ENCODE peak calls at places on chromosome 11, in nine cellular contexts. One of them, this sample, is unnamed.
A peak's percentile ranks its signal among the peaks of the same experiment; 100 is the strongest.

GRCh38 chr11:117834838-117835443 is 10.4 kb upstream of the FXYD2 start:
- DNase-seq in colonic mucosa: peak; percentile 16
- DNase-seq in tibial artery: peak; percentile 39
- DNase-seq in spleen: no peak
- DNase-seq in GM06990: no peak
- DNase-seq in CD4-positive, CD25-positive, alpha-beta regulatory T cell: no peak
- DNase-seq in heart left ventricle: no peak
- DNase-seq in NB4: peak; percentile 45
- DNase-seq in A549: no peak
- DNase-seq in this sample: no peak

GRCh38 chr11:55732936-55733335 is 40.3 kb upstream of the OR5D13 start:
- DNase-seq in colonic mucosa: no peak
- DNase-seq in tibial artery: no peak
- DNase-seq in spleen: no peak
- DNase-seq in GM06990: no peak
- DNase-seq in CD4-positive, CD25-positive, alpha-beta regulatory T cell: no peak
- DNase-seq in heart left ventricle: no peak
- DNase-seq in NB4: peak; percentile 15
- DNase-seq in A549: no peak
- DNase-seq in this sample: no peak

GRCh38 chr11:35567737-35568465 is 42.5 kb upstream of the PAMR1 start:
- DNase-seq in colonic mucosa: no peak
- DNase-seq in tibial artery: no peak
- DNase-seq in spleen: no peak
- DNase-seq in GM06990: no peak
- DNase-seq in CD4-positive, CD25-positive, alpha-beta regulatory T cell: no peak
- DNase-seq in heart left ventricle: no peak
- DNase-seq in NB4: no peak
- DNase-seq in A549: peak; percentile 17
- DNase-seq in this sample: no peak

GRCh38 chr11:108221401-108221800 is 1.0 kb downstream of the NPAT start:
- DNase-seq in colonic mucosa: no peak
- DNase-seq in tibial artery: no peak
- DNase-seq in spleen: no peak
- DNase-seq in GM06990: no peak
- DNase-seq in CD4-positive, CD25-positive, alpha-beta regulatory T cell: peak; percentile 56
- DNase-seq in heart left ventricle: no peak
- DNase-seq in NB4: peak; percentile 28
- DNase-seq in A549: no peak
- DNase-seq in this sample: no peak

GRCh38 chr11:74418509-74418895 is 20.3 kb upstream of the PGM2L1 start:
- DNase-seq in colonic mucosa: no peak
- DNase-seq in tibial artery: no peak
- DNase-seq in spleen: no peak
- DNase-seq in GM06990: no peak
- DNase-seq in CD4-positive, CD25-positive, alpha-beta regulatory T cell: no peak
- DNase-seq in heart left ventricle: no peak
- DNase-seq in NB4: peak; percentile 35
- DNase-seq in A549: peak; percentile 64
- DNase-seq in this sample: no peak

GRCh38 chr11:125369808-125370207 is 126.3 kb downstream of the FEZ1 start:
- DNase-seq in colonic mucosa: no peak
- DNase-seq in tibial artery: no peak
- DNase-seq in spleen: no peak
- DNase-seq in GM06990: no peak
- DNase-seq in CD4-positive, CD25-positive, alpha-beta regulatory T cell: no peak
- DNase-seq in heart left ventricle: no peak
- DNase-seq in NB4: no peak
- DNase-seq in A549: no peak
- DNase-seq in this sample: no peak

GRCh38 chr11:71447791-71448256 is 369 bp downstream of the DHCR7 start:
- DNase-seq in colonic mucosa: peak; percentile 34
- DNase-seq in tibial artery: no peak
- DNase-seq in spleen: peak; percentile 93
- DNase-seq in GM06990: peak; percentile 31
- DNase-seq in CD4-positive, CD25-positive, alpha-beta regulatory T cell: peak; percentile 28
- DNase-seq in heart left ventricle: peak; percentile 53
- DNase-seq in NB4: peak; percentile 44
- DNase-seq in A549: no peak
- DNase-seq in this sample: no peak

GRCh38 chr11:79331251-79331901 is 109.5 kb downstream of the TENM4 start:
- DNase-seq in colonic mucosa: no peak
- DNase-seq in tibial artery: no peak
- DNase-seq in spleen: no peak
- DNase-seq in GM06990: no peak
- DNase-seq in CD4-positive, CD25-positive, alpha-beta regulatory T cell: no peak
- DNase-seq in heart left ventricle: no peak
- DNase-seq in NB4: no peak
- DNase-seq in A549: no peak
- DNase-seq in this sample: no peak

GRCh38 chr11:7278314-7278917 is 26.7 kb downstream of the SYT9 start:
- DNase-seq in colonic mucosa: no peak
- DNase-seq in tibial artery: no peak
- DNase-seq in spleen: no peak
- DNase-seq in GM06990: no peak
- DNase-seq in CD4-positive, CD25-positive, alpha-beta regulatory T cell: peak; percentile 18
- DNase-seq in heart left ventricle: no peak
- DNase-seq in NB4: peak; percentile 36
- DNase-seq in A549: peak; percentile 42
- DNase-seq in this sample: no peak

GRCh38 chr11:29173660-29174062 is 843.2 kb downstream of the KCNA4 start:
- DNase-seq in colonic mucosa: no peak
- DNase-seq in tibial artery: no peak
- DNase-seq in spleen: no peak
- DNase-seq in GM06990: no peak
- DNase-seq in CD4-positive, CD25-positive, alpha-beta regulatory T cell: no peak
- DNase-seq in heart left ventricle: no peak
- DNase-seq in NB4: no peak
- DNase-seq in A549: peak; percentile 78
- DNase-seq in this sample: no peak

GRCh38 chr11:10439924-10440323 is 15.1 kb upstream of the AMPD3 start:
- DNase-seq in colonic mucosa: no peak
- DNase-seq in tibial artery: no peak
- DNase-seq in spleen: no peak
- DNase-seq in GM06990: no peak
- DNase-seq in CD4-positive, CD25-positive, alpha-beta regulatory T cell: no peak
- DNase-seq in heart left ventricle: no peak
- DNase-seq in NB4: no peak
- DNase-seq in A549: no peak
- DNase-seq in this sample: no peak

GRCh38 chr11:126039485-126040271 is 23.0 kb downstream of the CDON start:
- DNase-seq in colonic mucosa: no peak
- DNase-seq in tibial artery: no peak
- DNase-seq in spleen: no peak
- DNase-seq in GM06990: no peak
- DNase-seq in CD4-positive, CD25-positive, alpha-beta regulatory T cell: no peak
- DNase-seq in heart left ventricle: no peak
- DNase-seq in NB4: no peak
- DNase-seq in A549: no peak
- DNase-seq in this sample: no peak

GRCh38 chr11:125431481-125431880 is 64.6 kb downstream of the FEZ1 start:
- DNase-seq in colonic mucosa: no peak
- DNase-seq in tibial artery: no peak
- DNase-seq in spleen: no peak
- DNase-seq in GM06990: no peak
- DNase-seq in CD4-positive, CD25-positive, alpha-beta regulatory T cell: no peak
- DNase-seq in heart left ventricle: no peak
- DNase-seq in NB4: no peak
- DNase-seq in A549: no peak
- DNase-seq in this sample: no peak

GRCh38 chr11:78957481-78958245 is 383.0 kb upstream of the NARS2 start:
- DNase-seq in colonic mucosa: no peak
- DNase-seq in tibial artery: no peak
- DNase-seq in spleen: no peak
- DNase-seq in GM06990: no peak
- DNase-seq in CD4-positive, CD25-positive, alpha-beta regulatory T cell: no peak
- DNase-seq in heart left ventricle: no peak
- DNase-seq in NB4: no peak
- DNase-seq in A549: no peak
- DNase-seq in this sample: no peak

GRCh38 chr11:91470656-91471055 is 754.0 kb upstream of the FAT3 start:
- DNase-seq in colonic mucosa: no peak
- DNase-seq in tibial artery: no peak
- DNase-seq in spleen: no peak
- DNase-seq in GM06990: no peak
- DNase-seq in CD4-positive, CD25-positive, alpha-beta regulatory T cell: no peak
- DNase-seq in heart left ventricle: no peak
- DNase-seq in NB4: no peak
- DNase-seq in A549: no peak
- DNase-seq in this sample: no peak

GRCh38 chr11:69135420-69136363 is 20.0 kb upstream of the SMIM38 start:
- DNase-seq in colonic mucosa: no peak
- DNase-seq in tibial artery: peak; percentile 37
- DNase-seq in spleen: peak; percentile 23
- DNase-seq in GM06990: no peak
- DNase-seq in CD4-positive, CD25-positive, alpha-beta regulatory T cell: no peak
- DNase-seq in heart left ventricle: no peak
- DNase-seq in NB4: no peak
- DNase-seq in A549: no peak
- DNase-seq in this sample: no peak

GRCh38 chr11:44007746-44008501 is 39.9 kb upstream of the ACCSL start:
- DNase-seq in colonic mucosa: peak; percentile 4
- DNase-seq in tibial artery: peak; percentile 59
- DNase-seq in spleen: no peak
- DNase-seq in GM06990: no peak
- DNase-seq in CD4-positive, CD25-positive, alpha-beta regulatory T cell: no peak
- DNase-seq in heart left ventricle: peak; percentile 9
- DNase-seq in NB4: no peak
- DNase-seq in A549: no peak
- DNase-seq in this sample: no peak

GRCh38 chr11:20670932-20671403 is 1.6 kb downstream of the NELL1 start:
- DNase-seq in colonic mucosa: no peak
- DNase-seq in tibial artery: no peak
- DNase-seq in spleen: no peak
- DNase-seq in GM06990: no peak
- DNase-seq in CD4-positive, CD25-positive, alpha-beta regulatory T cell: no peak
- DNase-seq in heart left ventricle: no peak
- DNase-seq in NB4: peak; percentile 1
- DNase-seq in A549: no peak
- DNase-seq in this sample: no peak

GRCh38 chr11:109033627-109034340 is 368.9 kb downstream of the DDX10 start:
- DNase-seq in colonic mucosa: no peak
- DNase-seq in tibial artery: no peak
- DNase-seq in spleen: no peak
- DNase-seq in GM06990: no peak
- DNase-seq in CD4-positive, CD25-positive, alpha-beta regulatory T cell: no peak
- DNase-seq in heart left ventricle: no peak
- DNase-seq in NB4: no peak
- DNase-seq in A549: no peak
- DNase-seq in this sample: no peak

GRCh38 chr11:128894296-128894681 is 3.1 kb downstream of the KCNJ5 start:
- DNase-seq in colonic mucosa: no peak
- DNase-seq in tibial artery: no peak
- DNase-seq in spleen: no peak
- DNase-seq in GM06990: no peak
- DNase-seq in CD4-positive, CD25-positive, alpha-beta regulatory T cell: no peak
- DNase-seq in heart left ventricle: no peak
- DNase-seq in NB4: no peak
- DNase-seq in A549: no peak
- DNase-seq in this sample: no peak

GRCh38 chr11:133821776-133822175 is 23.5 kb downstream of the SPATA19 start:
- DNase-seq in colonic mucosa: peak; percentile 46
- DNase-seq in tibial artery: no peak
- DNase-seq in spleen: no peak
- DNase-seq in GM06990: no peak
- DNase-seq in CD4-positive, CD25-positive, alpha-beta regulatory T cell: peak; percentile 35
- DNase-seq in heart left ventricle: no peak
- DNase-seq in NB4: peak; percentile 79
- DNase-seq in A549: peak; percentile 47
- DNase-seq in this sample: no peak
- H3K4me3 ChIP-seq in colonic mucosa: no peak overlapping the region
- H3K4me3 ChIP-seq in tibial artery: no peak overlapping the region
- H3K4me3 ChIP-seq in spleen: no peak overlapping the region
- H3K4me3 ChIP-seq in GM06990: no peak overlapping the region
- H3K4me3 ChIP-seq in CD4-positive, CD25-positive, alpha-beta regulatory T cell: no peak overlapping the region
- H3K4me3 ChIP-seq in heart left ventricle: no peak overlapping the region
- H3K4me3 ChIP-seq in NB4: no peak overlapping the region
- H3K4me3 ChIP-seq in A549: no peak overlapping the region
- H3K4me3 ChIP-seq in this sample: no peak overlapping the region

GRCh38 chr11:18329196-18329870 is 7.0 kb downstream of the GTF2H1 start:
- DNase-seq in colonic mucosa: no peak
- DNase-seq in tibial artery: no peak
- DNase-seq in spleen: no peak
- DNase-seq in GM06990: peak; percentile 54
- DNase-seq in CD4-positive, CD25-positive, alpha-beta regulatory T cell: peak; percentile 32
- DNase-seq in heart left ventricle: no peak
- DNase-seq in NB4: no peak
- DNase-seq in A549: peak; percentile 33
- DNase-seq in this sample: no peak
- H3K4me3 ChIP-seq in colonic mucosa: no peak overlapping the region
- H3K4me3 ChIP-seq in tibial artery: no peak overlapping the region
- H3K4me3 ChIP-seq in spleen: no peak overlapping the region
- H3K4me3 ChIP-seq in GM06990: no peak overlapping the region
- H3K4me3 ChIP-seq in CD4-positive, CD25-positive, alpha-beta regulatory T cell: no peak overlapping the region
- H3K4me3 ChIP-seq in heart left ventricle: no peak overlapping the region
- H3K4me3 ChIP-seq in NB4: no peak overlapping the region
- H3K4me3 ChIP-seq in A549: no peak overlapping the region
- H3K4me3 ChIP-seq in this sample: no peak overlapping the region

GRCh38 chr11:33027233-33027632 is 11.6 kb downstream of the DEPDC7 start:
- DNase-seq in colonic mucosa: no peak
- DNase-seq in tibial artery: no peak
- DNase-seq in spleen: no peak
- DNase-seq in GM06990: no peak
- DNase-seq in CD4-positive, CD25-positive, alpha-beta regulatory T cell: no peak
- DNase-seq in heart left ventricle: no peak
- DNase-seq in NB4: no peak
- DNase-seq in A549: no peak
- DNase-seq in this sample: no peak
- H3K4me3 ChIP-seq in colonic mucosa: no peak overlapping the region
- H3K4me3 ChIP-seq in tibial artery: no peak overlapping the region
- H3K4me3 ChIP-seq in spleen: no peak overlapping the region
- H3K4me3 ChIP-seq in GM06990: no peak overlapping the region
- H3K4me3 ChIP-seq in CD4-positive, CD25-positive, alpha-beta regulatory T cell: no peak overlapping the region
- H3K4me3 ChIP-seq in heart left ventricle: no peak overlapping the region
- H3K4me3 ChIP-seq in NB4: no peak overlapping the region
- H3K4me3 ChIP-seq in A549: no peak overlapping the region
- H3K4me3 ChIP-seq in this sample: no peak overlapping the region

DNA sequence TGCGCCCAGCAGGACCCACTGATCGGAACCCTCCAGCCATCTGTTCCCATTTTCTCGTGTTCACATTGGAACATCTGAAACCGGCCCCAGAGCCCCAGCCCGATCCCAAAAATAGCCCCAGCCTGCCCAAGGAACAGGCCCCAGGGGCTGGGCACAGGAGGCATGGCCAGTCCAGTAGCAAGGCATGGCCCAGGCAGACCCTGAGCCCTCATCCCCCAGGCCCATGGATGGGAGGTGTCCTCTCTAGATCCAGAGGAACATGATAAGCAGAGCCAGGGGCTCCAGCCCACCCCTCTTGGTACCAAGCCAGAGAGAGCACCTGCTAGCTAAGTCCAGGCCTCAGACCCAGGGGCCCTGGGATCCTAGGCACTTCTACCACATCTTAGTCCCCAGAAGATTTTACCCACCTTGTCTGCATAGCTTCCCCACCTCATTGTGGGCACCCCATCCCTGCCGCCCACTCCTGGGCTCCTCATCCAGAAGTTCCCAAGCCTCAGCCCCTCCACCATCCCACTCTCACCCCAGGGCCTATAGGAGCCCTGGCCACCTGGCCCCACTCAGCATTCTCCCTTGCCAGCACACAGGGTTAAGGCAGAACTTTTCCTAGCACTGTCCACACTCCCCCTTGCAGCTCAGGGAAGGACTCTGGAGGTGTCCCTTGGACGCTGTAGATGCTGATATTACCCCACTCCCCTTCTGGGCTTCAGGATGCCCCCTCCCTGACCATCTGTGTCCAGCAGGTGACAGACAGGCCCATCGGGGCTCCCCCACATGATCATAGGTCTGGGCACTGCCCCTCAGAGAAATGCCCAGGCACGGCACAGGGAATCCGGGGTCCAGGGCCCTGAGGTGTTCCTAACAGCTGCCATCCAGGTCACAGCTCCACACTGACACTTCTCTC is 9.5 kb downstream of the BCL9L start:
- DNase-seq in colonic mucosa: no peak
- DNase-seq in tibial artery: peak; percentile 87
- DNase-seq in spleen: no peak
- DNase-seq in GM06990: no peak
- DNase-seq in CD4-positive, CD25-positive, alpha-beta regulatory T cell: no peak
- DNase-seq in heart left ventricle: no peak
- DNase-seq in NB4: no peak
- DNase-seq in A549: peak; percentile 3
- DNase-seq in this sample: no peak
- H3K4me3 ChIP-seq in colonic mucosa: no peak overlapping the region
- H3K4me3 ChIP-seq in tibial artery: peak overlapping the region; percentile 72
- H3K4me3 ChIP-seq in spleen: no peak overlapping the region
- H3K4me3 ChIP-seq in GM06990: no peak overlapping the region
- H3K4me3 ChIP-seq in CD4-positive, CD25-positive, alpha-beta regulatory T cell: peak overlapping the region; percentile 53
- H3K4me3 ChIP-seq in heart left ventricle: peak overlapping the region; percentile 1
- H3K4me3 ChIP-seq in NB4: no peak overlapping the region
- H3K4me3 ChIP-seq in A549: peak overlapping the region; percentile 43
- H3K4me3 ChIP-seq in this sample: no peak overlapping the region

This sample was measured in CD4-positive, alpha-beta memory T cell.